ENCODE peak calls at places on chromosomes 5 and 9, in seven cellular contexts. T, C, F, Y, V, L and B are unnamed samples.

GRCh38 chr9:85514256-85514655 is 227.5 kb downstream of the AGTPBP1 start:
- DNase-seq in F (no peak), L (no peak), C (no peak), T (no peak), Y (no peak), V (no peak), B (peak)

GRCh38 chr5:31194892-31195291 is 1.4 kb downstream of the CDH6 start:
- DNase-seq in T (no peak), F (no peak), V (no peak), Y (no peak), L (no peak), C (no peak), B (no peak)

GRCh38 chr9:16642421-16643109 is 227.9 kb downstream of the BNC2 start:
- DNase-seq in V (no peak), T (no peak), Y (no peak), L (no peak), C (no peak), F (no peak), B (no peak)

GRCh38 chr5:120017523-120017922 is 388.2 kb downstream of the FAM170A start:
- DNase-seq in T (peak), V (peak), C (no peak), L (no peak), Y (peak), F (no peak), B (no peak)

GRCh38 chr5:44932922-44933585 is 124.3 kb downstream of the MRPS30 start:
- DNase-seq in T (no peak), V (no peak), F (no peak), Y (no peak), C (no peak), L (no peak), B (no peak)

GRCh38 chr5:2538169-2538568 is 213.3 kb downstream of the IRX2 start:
- DNase-seq in L (no peak), V (no peak), T (no peak), Y (no peak), F (no peak), C (no peak), B (no peak)

GRCh38 chr9:87390361-87390760 is 107.3 kb upstream of the DAPK1 start:
- DNase-seq in V (no peak), C (no peak), L (no peak), T (no peak), Y (no peak), F (no peak), B (no peak)

GRCh38 chr5:154757647-154758406 is 2.6 kb downstream of the LARP1 start:
- DNase-seq in F (no peak), T (no peak), V (no peak), C (no peak), Y (no peak), L (no peak), B (no peak)

GRCh38 chr5:168432903-168433302 is 53.4 kb upstream of the RARS1 start:
- DNase-seq in C (no peak), V (no peak), F (no peak), L (no peak), T (no peak), Y (no peak), B (no peak)

GRCh38 chr5:135447298-135447929 is at the start of gene DCANP1:
- DNase-seq in L (no peak), Y (no peak), V (no peak), F (no peak), T (no peak), C (no peak), B (no peak)

GRCh38 chr9:33794560-33794959 is 801 bp upstream of the PRSS3 start:
- DNase-seq in L (no peak), F (no peak), C (no peak), V (no peak), Y (no peak), T (no peak), B (no peak)

GRCh38 chr9:136244776-136245193 is 827 bp downstream of the QSOX2 start:
- DNase-seq in L (no peak), V (no peak), C (no peak), T (no peak), Y (no peak), F (no peak), B (no peak)

GRCh38 chr9:121861501-121862180 is 210.2 kb downstream of the DAB2IP start:
- DNase-seq in T (peak), L (no peak), F (peak), Y (peak), C (peak), V (no peak), B (peak)

GRCh38 chr9:128685022-128685332 is 4.0 kb upstream of the SET start:
- DNase-seq in F (no peak), C (no peak), V (no peak), Y (no peak), L (no peak), T (no peak), B (no peak)

GRCh38 chr9:15531380-15531779 is 20.6 kb upstream of the PSIP1 start:
- DNase-seq in L (no peak), C (no peak), F (no peak), Y (no peak), V (no peak), T (no peak), B (no peak)

GRCh38 chr9:133634024-133634691 is 2.0 kb upstream of the DBH start:
- DNase-seq in T (no peak), F (no peak), Y (no peak), C (no peak), L (no peak), V (no peak), B (peak)

GRCh38 chr5:163964650-163965049 is 459.2 kb downstream of the MAT2B start:
- DNase-seq in Y (no peak), L (no peak), F (no peak), T (no peak), V (peak), C (no peak), B (peak)